ENCODE peak calls at places on chromosome 2, in seven cellular contexts. M, T, U, F, X, Y and B are unnamed samples.

GRCh38 chr2:63861220-63861822 is 19.6 kb downstream of the UGP2 start:
- DNase-seq in T (peak), X (peak), F (peak), Y (peak), U (no peak), M (peak), B (peak)

GRCh38 chr2:128585706-128586105 is 267.0 kb upstream of the HS6ST1 start:
- DNase-seq in U (no peak), F (peak), X (no peak), T (peak), M (peak), Y (no peak), B (no peak)

GRCh38 chr2:45889620-45890019 is 238.1 kb downstream of the PRKCE start:
- DNase-seq in U (no peak), Y (no peak), M (no peak), T (no peak), F (no peak), X (no peak), B (no peak)

GRCh38 chr2:224242543-224242942 is 159.4 kb downstream of the FAM124B start:
- DNase-seq in U (no peak), T (peak), X (no peak), F (no peak), Y (no peak), M (no peak), B (no peak)

GRCh38 chr2:54065411-54065810 is 50.0 kb upstream of the ACYP2 start:
- DNase-seq in X (no peak), M (no peak), Y (no peak), T (peak), F (peak), U (peak), B (no peak)

GRCh38 chr2:144131042-144131441 is 388.9 kb downstream of the ZEB2 start:
- DNase-seq in Y (no peak), M (no peak), T (peak), X (no peak), F (peak), U (no peak), B (no peak)

GRCh38 chr2:95719473-95720060 is 127.8 kb downstream of the TRIM43 start:
- DNase-seq in T (no peak), Y (no peak), M (peak), X (no peak), U (no peak), F (no peak), B (no peak)

GRCh38 chr2:127103243-127104165 is 3.5 kb downstream of the BIN1 start:
- DNase-seq in M (no peak), X (no peak), U (no peak), Y (no peak), F (no peak), T (no peak), B (no peak)

GRCh38 chr2:26059542-26059941 is 25.7 kb downstream of the RAB10 start:
- DNase-seq in Y (no peak), U (no peak), X (no peak), M (no peak), T (no peak), F (no peak), B (no peak)

GRCh38 chr2:239926587-239927234 is 98.4 kb downstream of the NDUFA10 start:
- DNase-seq in X (no peak), M (no peak), Y (no peak), T (no peak), U (no peak), F (peak), B (no peak)

GRCh38 chr2:115174651-115175050 is 732.2 kb downstream of the DPP10 start:
- DNase-seq in T (no peak), F (no peak), Y (no peak), M (no peak), U (no peak), X (no peak), B (no peak)

GRCh38 chr2:207511851-207512250 is 17.9 kb upstream of the CREB1 start:
- DNase-seq in X (no peak), F (no peak), T (no peak), U (no peak), Y (no peak), M (no peak), B (no peak)

GRCh38 chr2:181203916-181204315 is 223.5 kb downstream of the UBE2E3 start:
- DNase-seq in U (no peak), X (no peak), Y (no peak), T (peak), F (peak), M (no peak), B (no peak)

GRCh38 chr2:197209742-197210408 is 100.7 kb downstream of the ANKRD44 start:
- DNase-seq in U (no peak), T (no peak), M (peak), F (peak), X (no peak), Y (peak), B (peak)

GRCh38 chr2:233422050-233422639 is 67.9 kb downstream of the DGKD start:
- DNase-seq in F (peak), X (no peak), U (no peak), M (peak), T (no peak), Y (no peak), B (peak)

GRCh38 chr2:43083710-43084698 is 142.4 kb downstream of the ZFP36L2 start:
- DNase-seq in M (no peak), U (no peak), Y (no peak), X (no peak), F (peak), T (peak), B (no peak)

GRCh38 chr2:226652388-226652787 is 147.2 kb downstream of the IRS1 start:
- DNase-seq in T (peak), Y (no peak), M (no peak), F (peak), X (no peak), U (no peak), B (peak)

GRCh38 chr2:8628179-8628869 is 53.5 kb upstream of the ID2 start:
- DNase-seq in U (no peak), T (no peak), F (no peak), M (no peak), Y (no peak), X (no peak), B (no peak)

GRCh38 chr2:41136966-41137494 is 685.1 kb upstream of the SLC8A1 start:
- DNase-seq in M (no peak), T (peak), Y (no peak), X (no peak), U (no peak), F (no peak), B (peak)

GRCh38 chr2:205482399-205483065 is 199.8 kb upstream of the NRP2 start:
- DNase-seq in M (no peak), Y (no peak), X (no peak), T (peak), F (no peak), U (no peak), B (no peak)

GRCh38 chr2:52594036-52594435 is 1173.6 kb upstream of the CHAC2 start:
- DNase-seq in Y (no peak), F (no peak), X (no peak), U (no peak), M (no peak), T (no peak), B (no peak)

GRCh38 chr2:127093648-127094210 is 13.2 kb downstream of the BIN1 start:
- DNase-seq in M (no peak), T (no peak), Y (no peak), X (no peak), U (no peak), F (no peak), B (no peak)

GRCh38 chr2:161651547-161651946 is 27.3 kb downstream of the SLC4A10 start:
- DNase-seq in M (no peak), F (no peak), X (no peak), T (no peak), U (no peak), Y (no peak), B (no peak)

GRCh38 chr2:46801731-46802664 is 113.6 kb downstream of the MCFD2 start:
- DNase-seq in T (no peak), M (peak), X (no peak), U (no peak), F (peak), Y (no peak), B (no peak)

GRCh38 chr2:240162531-240162930 is 22.1 kb upstream of the OTOS start:
- DNase-seq in X (no peak), Y (no peak), F (no peak), M (no peak), U (no peak), T (no peak), B (no peak)

GRCh38 chr2:129849559-129850160 is 129.8 kb upstream of the RAB6C start:
- DNase-seq in M (no peak), U (peak), T (peak), X (no peak), Y (no peak), F (peak), B (peak)

GRCh38 chr2:204545861-204546773 is 842 bp downstream of the PARD3B start:
- DNase-seq in U (peak), T (no peak), M (peak), Y (no peak), F (peak), X (peak), B (no peak)

GRCh38 chr2:19881866-19882265 is 19.9 kb downstream of the TTC32 start:
- DNase-seq in F (no peak), M (peak), T (no peak), U (no peak), X (no peak), Y (no peak), B (no peak)

GRCh38 chr2:163369111-163369510 is 366.7 kb downstream of the FIGN start:
- DNase-seq in X (no peak), Y (no peak), U (no peak), F (no peak), T (no peak), M (no peak), B (no peak)

GRCh38 chr2:132797551-132797950 is 127.5 kb upstream of the LYPD1 start:
- DNase-seq in M (no peak), X (no peak), T (peak), U (no peak), F (peak), Y (no peak), B (no peak)

GRCh38 chr2:207938886-207939285 is 86.4 kb downstream of the PLEKHM3 start:
- DNase-seq in X (no peak), Y (no peak), T (no peak), M (no peak), U (no peak), F (no peak), B (no peak)

GRCh38 chr2:235551965-235552364 is 58.1 kb downstream of the AGAP1 start:
- DNase-seq in X (peak), F (peak), U (no peak), Y (no peak), T (peak), M (peak), B (peak)

GRCh38 chr2:120539937-120540718 is 194.2 kb downstream of the INHBB start:
- DNase-seq in T (peak), M (peak), F (peak), Y (no peak), U (peak), X (no peak), B (no peak)

GRCh38 chr2:88607416-88607815 is 19.8 kb downstream of the EIF2AK3 start:
- DNase-seq in M (no peak), F (no peak), Y (no peak), T (no peak), X (no peak), U (no peak), B (no peak)

GRCh38 chr2:182870227-182870626 is 3.8 kb upstream of the FRZB start:
- DNase-seq in M (no peak), F (peak), T (no peak), U (no peak), Y (no peak), X (peak), B (peak)

GRCh38 chr2:191020742-191021381 is 6.9 kb upstream of the STAT1 start:
- DNase-seq in X (no peak), M (peak), U (no peak), Y (peak), T (peak), F (peak), B (peak)

GRCh38 chr2:43619511-43619910 is 17.5 kb upstream of the PLEKHH2 start:
- DNase-seq in X (no peak), F (no peak), T (no peak), U (no peak), Y (no peak), M (no peak), B (no peak)

GRCh38 chr2:127386764-127387654 is 766 bp downstream of the MAP3K2 start:
- DNase-seq in M (peak), T (peak), F (peak), X (peak), Y (peak), U (peak), B (peak)